ENCODE peak calls at places on chromosomes 5 and 9, in five cellular contexts. One of them, this sample, is unnamed.

GRCh38 chr9:104575451-104575850 is 6.5 kb downstream of the OR13C8 start:
- DNase-seq in K562: no peak
- DNase-seq in HepG2: no peak
- DNase-seq in SK-N-SH: no peak
- DNase-seq in GM12878: no peak
- DNase-seq in this sample: no peak

GRCh38 chr9:130912932-130913598 is 16.5 kb upstream of the QRFP start:
- DNase-seq in HepG2: no peak
- DNase-seq in GM12878: no peak
- DNase-seq in SK-N-SH: no peak
- DNase-seq in K562: peak
- DNase-seq in this sample: no peak

GRCh38 chr5:52757991-52758390 is 29.7 kb upstream of the ITGA1 start:
- DNase-seq in K562: no peak
- DNase-seq in SK-N-SH: no peak
- DNase-seq in HepG2: no peak
- DNase-seq in GM12878: no peak
- DNase-seq in this sample: no peak

GRCh38 chr5:163448491-163448890 is 11.1 kb downstream of the CCNG1 start:
- DNase-seq in K562: no peak
- DNase-seq in GM12878: no peak
- DNase-seq in SK-N-SH: no peak
- DNase-seq in HepG2: no peak
- DNase-seq in this sample: no peak

GRCh38 chr9:137087409-137087925 is 682 bp downstream of the MAN1B1 start:
- DNase-seq in HepG2: no peak
- DNase-seq in K562: peak
- DNase-seq in GM12878: no peak
- DNase-seq in SK-N-SH: peak
- DNase-seq in this sample: no peak

GRCh38 chr9:123614503-123615258 is 258.7 kb downstream of the CRB2 start:
- DNase-seq in K562: no peak
- DNase-seq in HepG2: no peak
- DNase-seq in SK-N-SH: no peak
- DNase-seq in GM12878: no peak
- DNase-seq in this sample: no peak

GRCh38 chr5:105529851-105530250 is 1967.3 kb upstream of the NUDT12 start:
- DNase-seq in K562: no peak
- DNase-seq in HepG2: no peak
- DNase-seq in SK-N-SH: no peak
- DNase-seq in GM12878: no peak
- DNase-seq in this sample: no peak

GRCh38 chr5:174320051-174320450 is 274.5 kb downstream of the NSG2 start:
- DNase-seq in K562: no peak
- DNase-seq in HepG2: no peak
- DNase-seq in SK-N-SH: no peak
- DNase-seq in GM12878: no peak
- DNase-seq in this sample: no peak

GRCh38 chr5:162410365-162410764 is 342.8 kb downstream of the GABRG2 start:
- DNase-seq in SK-N-SH: no peak
- DNase-seq in K562: no peak
- DNase-seq in GM12878: no peak
- DNase-seq in HepG2: no peak
- DNase-seq in this sample: no peak

GRCh38 chr9:5868235-5868634 is 22.5 kb upstream of the MLANA start:
- DNase-seq in GM12878: no peak
- DNase-seq in SK-N-SH: no peak
- DNase-seq in K562: no peak
- DNase-seq in HepG2: no peak
- DNase-seq in this sample: no peak

GRCh38 chr5:102959055-102959454 is 160.9 kb downstream of the GIN1 start:
- DNase-seq in HepG2: no peak
- DNase-seq in SK-N-SH: no peak
- DNase-seq in K562: no peak
- DNase-seq in GM12878: no peak
- DNase-seq in this sample: no peak

GRCh38 chr9:36461341-36461740 is 61.3 kb upstream of the RNF38 start:
- DNase-seq in HepG2: no peak
- DNase-seq in GM12878: no peak
- DNase-seq in K562: no peak
- DNase-seq in SK-N-SH: no peak
- DNase-seq in this sample: no peak

GRCh38 chr9:130857864-130858730 is 23.0 kb downstream of the ABL1 start:
- DNase-seq in K562: no peak
- DNase-seq in GM12878: no peak
- DNase-seq in SK-N-SH: no peak
- DNase-seq in HepG2: no peak
- DNase-seq in this sample: no peak

GRCh38 chr5:160507181-160507811 is 85.6 kb downstream of the PTTG1 start:
- DNase-seq in SK-N-SH: no peak
- DNase-seq in K562: no peak
- DNase-seq in GM12878: no peak
- DNase-seq in HepG2: no peak
- DNase-seq in this sample: no peak

GRCh38 chr5:3104446-3105047 is 353.1 kb upstream of the IRX2 start:
- DNase-seq in HepG2: no peak
- DNase-seq in GM12878: no peak
- DNase-seq in SK-N-SH: no peak
- DNase-seq in K562: no peak
- DNase-seq in this sample: no peak

GRCh38 chr5:121430538-121430937 is 421.1 kb upstream of the FTMT start:
- DNase-seq in HepG2: no peak
- DNase-seq in GM12878: no peak
- DNase-seq in K562: no peak
- DNase-seq in SK-N-SH: no peak
- DNase-seq in this sample: no peak

GRCh38 chr5:139880416-139881144 is 85.0 kb downstream of the PSD2 start:
- DNase-seq in K562: no peak
- DNase-seq in HepG2: no peak
- DNase-seq in SK-N-SH: peak
- DNase-seq in GM12878: no peak
- DNase-seq in this sample: peak

GRCh38 chr9:110126986-110127864 is 80.7 kb downstream of the C9orf152 start:
- DNase-seq in GM12878: no peak
- DNase-seq in HepG2: peak
- DNase-seq in SK-N-SH: no peak
- DNase-seq in K562: no peak
- DNase-seq in this sample: no peak

GRCh38 chr5:120808135-120808534 is 344.0 kb downstream of the PRR16 start:
- DNase-seq in SK-N-SH: no peak
- DNase-seq in K562: no peak
- DNase-seq in HepG2: no peak
- DNase-seq in GM12878: no peak
- DNase-seq in this sample: no peak

GRCh38 chr5:170985486-170985885 is 123.7 kb downstream of the RANBP17 start:
- DNase-seq in K562: no peak
- DNase-seq in GM12878: no peak
- DNase-seq in SK-N-SH: no peak
- DNase-seq in HepG2: no peak
- DNase-seq in this sample: no peak

GRCh38 chr9:4984171-4984570 is 901 bp upstream of the JAK2 start:
- DNase-seq in HepG2: peak
- DNase-seq in SK-N-SH: no peak
- DNase-seq in GM12878: no peak
- DNase-seq in K562: no peak
- DNase-seq in this sample: no peak

GRCh38 chr5:81756016-81756415 is 5.1 kb upstream of the SSBP2 start:
- DNase-seq in HepG2: no peak
- DNase-seq in SK-N-SH: no peak
- DNase-seq in GM12878: no peak
- DNase-seq in K562: no peak
- DNase-seq in this sample: no peak

GRCh38 chr5:131634666-131634995 is 398 bp downstream of the RAPGEF6 start:
- DNase-seq in SK-N-SH: peak
- DNase-seq in HepG2: peak
- DNase-seq in K562: peak
- DNase-seq in GM12878: no peak
- DNase-seq in this sample: peak

GRCh38 chr5:92917044-92917443 is 664.0 kb downstream of the NR2F1-AS1 start:
- DNase-seq in K562: no peak
- DNase-seq in HepG2: no peak
- DNase-seq in SK-N-SH: no peak
- DNase-seq in GM12878: no peak
- DNase-seq in this sample: no peak

GRCh38 chr5:166499452-166500240 is 1791.8 kb upstream of the WWC1 start:
- DNase-seq in K562: no peak
- DNase-seq in GM12878: no peak
- DNase-seq in SK-N-SH: no peak
- DNase-seq in HepG2: no peak
- DNase-seq in this sample: no peak

GRCh38 chr5:158877706-158878105 is 222.0 kb downstream of the EBF1 start:
- DNase-seq in K562: no peak
- DNase-seq in HepG2: no peak
- DNase-seq in GM12878: no peak
- DNase-seq in SK-N-SH: no peak
- DNase-seq in this sample: no peak

GRCh38 chr9:87648606-87649005 is 77.3 kb upstream of the CTSL start:
- DNase-seq in HepG2: no peak
- DNase-seq in GM12878: no peak
- DNase-seq in SK-N-SH: no peak
- DNase-seq in K562: no peak
- DNase-seq in this sample: no peak

GRCh38 chr9:21710792-21711191 is 91.6 kb upstream of the MTAP start:
- DNase-seq in SK-N-SH: no peak
- DNase-seq in K562: no peak
- DNase-seq in HepG2: no peak
- DNase-seq in GM12878: no peak
- DNase-seq in this sample: no peak

GRCh38 chr5:55004728-55005127 is 19.3 kb upstream of the GZMK start:
- DNase-seq in HepG2: no peak
- DNase-seq in GM12878: no peak
- DNase-seq in K562: no peak
- DNase-seq in SK-N-SH: no peak
- DNase-seq in this sample: no peak
- TF ChIP-seq FOXM1 in HepG2: no peak
- TF ChIP-seq FOXM1 in GM12878: no peak
- TF ChIP-seq FOXM1 in K562: no peak
- TF ChIP-seq FOXM1 in SK-N-SH: no peak
- TF ChIP-seq FOXM1 in this sample: no peak

GRCh38 chr9:134307674-134308638 is 18.3 kb upstream of the RXRA start:
- DNase-seq in HepG2: peak
- DNase-seq in GM12878: no peak
- DNase-seq in K562: no peak
- DNase-seq in SK-N-SH: no peak
- DNase-seq in this sample: no peak
- TF ChIP-seq FOXM1 in HepG2: no peak
- TF ChIP-seq FOXM1 in GM12878: no peak
- TF ChIP-seq FOXM1 in K562: no peak
- TF ChIP-seq FOXM1 in SK-N-SH: no peak
- TF ChIP-seq FOXM1 in this sample: no peak

DNA sequence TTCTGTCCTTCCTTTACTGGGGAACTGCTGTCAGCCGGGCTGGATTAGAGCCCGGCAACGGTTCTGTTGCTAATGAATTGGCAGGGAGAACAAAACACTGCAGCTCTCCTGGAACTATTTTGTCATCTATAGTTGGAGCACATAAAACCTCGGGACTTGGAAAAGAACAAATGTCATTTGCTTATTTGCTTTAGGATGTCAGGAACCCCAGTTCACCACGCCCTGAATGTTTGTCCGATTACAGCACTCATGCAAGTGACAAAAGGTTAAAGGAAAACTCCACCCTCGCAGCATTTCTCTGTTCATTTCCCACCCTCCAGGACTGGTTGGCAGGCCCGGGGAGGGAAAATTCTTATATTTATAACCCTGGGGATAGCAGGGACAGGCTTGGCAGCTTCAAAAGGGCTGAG is 66.5 kb upstream of the PLPP1 start:
- DNase-seq in GM12878: no peak
- DNase-seq in HepG2: peak
- DNase-seq in K562: no peak
- DNase-seq in SK-N-SH: no peak
- DNase-seq in this sample: no peak
- TF ChIP-seq FOXM1 in GM12878: no peak
- TF ChIP-seq FOXM1 in HepG2: no peak
- TF ChIP-seq FOXM1 in K562: no peak
- TF ChIP-seq FOXM1 in SK-N-SH: no peak
- TF ChIP-seq FOXM1 in this sample: no peak

DNA sequence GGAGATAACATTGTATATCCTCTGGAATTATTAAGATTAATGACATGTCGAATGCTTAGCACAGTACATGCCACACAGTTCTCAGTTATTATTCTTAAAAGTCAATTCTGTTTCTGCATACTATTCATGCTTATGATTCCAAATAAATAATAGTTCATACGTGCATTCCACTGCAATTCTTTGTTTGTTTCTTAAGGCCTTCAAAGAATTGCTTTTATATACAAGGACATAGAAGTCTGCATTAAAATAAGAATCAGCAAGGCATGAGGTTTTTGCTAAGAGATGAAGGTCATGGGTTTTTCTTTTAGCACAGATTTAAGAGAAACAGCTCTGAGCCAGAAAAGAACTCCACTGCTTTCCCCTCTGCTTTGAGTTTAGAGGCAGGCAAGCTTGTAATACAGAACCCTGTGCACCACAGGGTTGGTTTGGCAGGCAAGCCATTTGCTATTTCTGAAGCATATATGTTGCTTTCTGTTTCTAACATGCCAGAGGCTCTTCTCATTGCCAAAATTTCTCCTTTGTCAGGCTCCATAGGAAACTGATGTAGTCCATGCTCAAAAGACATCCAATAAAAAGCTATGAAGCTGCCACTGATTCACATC is 420.6 kb upstream of the TYRP1 start:
- DNase-seq in K562: no peak
- DNase-seq in HepG2: no peak
- DNase-seq in GM12878: no peak
- DNase-seq in SK-N-SH: no peak
- DNase-seq in this sample: no peak
- TF ChIP-seq FOXM1 in K562: no peak
- TF ChIP-seq FOXM1 in HepG2: no peak
- TF ChIP-seq FOXM1 in GM12878: no peak
- TF ChIP-seq FOXM1 in SK-N-SH: no peak
- TF ChIP-seq FOXM1 in this sample: no peak

GRCh38 chr5:142747034-142747433 is 23.1 kb upstream of the ARHGAP26 start:
- DNase-seq in HepG2: no peak
- DNase-seq in GM12878: no peak
- DNase-seq in K562: no peak
- DNase-seq in SK-N-SH: no peak
- DNase-seq in this sample: no peak
- TF ChIP-seq FOXM1 in HepG2: no peak
- TF ChIP-seq FOXM1 in GM12878: no peak
- TF ChIP-seq FOXM1 in K562: no peak
- TF ChIP-seq FOXM1 in SK-N-SH: no peak
- TF ChIP-seq FOXM1 in this sample: no peak

GRCh38 chr9:70531286-70531685 is 116.8 kb upstream of the KLF9 start:
- DNase-seq in GM12878: no peak
- DNase-seq in K562: no peak
- DNase-seq in HepG2: no peak
- DNase-seq in SK-N-SH: no peak
- DNase-seq in this sample: no peak
- TF ChIP-seq FOXM1 in GM12878: no peak
- TF ChIP-seq FOXM1 in K562: no peak
- TF ChIP-seq FOXM1 in HepG2: no peak
- TF ChIP-seq FOXM1 in SK-N-SH: no peak
- TF ChIP-seq FOXM1 in this sample: no peak